ENCODE peak calls at places on chromosomes 13 and 19, in six cellular contexts. F is breast epithelium; T is CD8-positive, alpha-beta T cell; U is A549; G is fibroblast of lung; N is heart right ventricle. H is an unnamed sample.

GRCh38 chr13:48125794-48126228 is 30.9 kb upstream of the MED4 start:
- DNase-seq in F (no peak), T (no peak), U (no peak), G (peak), N (peak), H (no peak)

GRCh38 chr19:32373614-32374295 is 28.3 kb downstream of the ZNF507 start:
- DNase-seq in F (no peak), T (no peak), U (peak), G (peak), N (peak), H (peak)

GRCh38 chr19:20321139-20321656 is 154.2 kb downstream of the ZNF486 start:
- DNase-seq in F (no peak), T (no peak), U (no peak), G (no peak), N (no peak), H (no peak)

GRCh38 chr19:44951179-44952159 is 3.7 kb upstream of the CLPTM1 start:
- DNase-seq in F (peak), T (peak), U (peak), G (peak), N (peak), H (peak)

GRCh38 chr13:31663880-31664585 is 75.3 kb upstream of the RXFP2 start:
- DNase-seq in F (no peak), T (no peak), U (no peak), G (no peak), N (no peak), H (no peak)

GRCh38 chr13:26619321-26619720 is 61.8 kb downstream of the WASF3 start:
- DNase-seq in F (no peak), T (no peak), U (no peak), G (peak), N (no peak), H (peak)

GRCh38 chr13:20465218-20465879 is 60.3 kb downstream of the CRYL1 start:
- DNase-seq in F (no peak), T (no peak), U (peak), G (no peak), N (no peak), H (peak)

GRCh38 chr19:34336781-34337271 is 28.2 kb upstream of the GPI start:
- DNase-seq in F (no peak), T (peak), U (peak), G (no peak), N (peak), H (peak)

GRCh38 chr13:26048745-26049144 is 3.1 kb downstream of the SHISA2 start:
- DNase-seq in F (no peak), T (no peak), U (no peak), G (no peak), N (no peak), H (no peak)

GRCh38 chr19:28667348-28667977 is 545.5 kb downstream of the UQCRFS1 start:
- DNase-seq in F (no peak), T (no peak), U (no peak), G (peak), N (no peak), H (no peak)

GRCh38 chr19:19211499-19212432 is at the start of gene NCAN:
- DNase-seq in F (no peak), T (no peak), U (no peak), G (no peak), N (no peak), H (no peak)

GRCh38 chr19:55597493-55597892 is 1.8 kb downstream of the FIZ1 start:
- DNase-seq in F (no peak), T (no peak), U (no peak), G (no peak), N (no peak), H (no peak)

GRCh38 chr13:111335263-111335662 is 14.8 kb downstream of the TEX29 start:
- DNase-seq in F (no peak), T (no peak), U (no peak), G (no peak), N (peak), H (no peak)

GRCh38 chr19:52336117-52336811 is at the start of gene ZNF610:
- DNase-seq in F (peak), T (peak), U (no peak), G (peak), N (peak), H (peak)

GRCh38 chr19:1633269-1633606 is 19.2 kb downstream of the TCF3 start:
- DNase-seq in F (no peak), T (no peak), U (no peak), G (no peak), N (no peak), H (no peak)

GRCh38 chr19:7265963-7266362 is 28.3 kb downstream of the INSR start:
- DNase-seq in F (no peak), T (no peak), U (no peak), G (no peak), N (no peak), H (no peak)
- H3K27ac ChIP-seq in F (peak), T (no peak), U (no peak), G (no peak), N (no peak), H (no peak)

DNA sequence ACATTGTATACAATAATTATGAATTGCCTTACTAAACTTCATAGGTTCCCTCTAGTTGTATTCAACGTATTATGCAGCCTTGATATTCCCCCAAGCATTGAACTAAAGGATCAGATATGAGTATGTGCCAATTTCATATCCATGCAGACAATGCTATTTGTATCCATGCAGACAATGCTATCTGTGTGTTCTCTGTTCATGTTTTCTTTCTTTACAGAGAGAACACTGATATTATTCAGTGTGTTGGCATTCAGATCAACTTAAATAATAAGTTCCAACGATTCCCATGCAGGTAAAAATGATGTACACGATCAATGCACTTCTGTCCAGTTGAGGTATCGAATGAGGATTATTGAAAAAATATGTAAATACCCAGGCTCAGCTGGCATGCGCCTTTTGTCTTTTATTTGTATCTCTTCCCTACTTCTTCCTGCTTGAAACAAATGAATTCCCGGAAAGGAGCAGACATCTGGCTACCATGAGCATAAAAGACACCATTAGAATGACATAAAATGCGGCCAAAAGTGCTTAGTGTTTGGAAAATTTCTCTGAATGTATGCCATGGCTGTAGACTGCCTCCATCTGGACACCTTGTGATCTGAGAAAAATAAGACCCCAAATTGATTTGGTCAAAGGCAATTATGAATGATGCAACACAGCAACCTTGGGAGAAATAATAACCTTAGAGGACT is 731.5 kb downstream of the SLITRK1 start:
- DNase-seq in F (no peak), T (no peak), U (no peak), G (no peak), N (no peak), H (no peak)
- TF ChIP-seq CTCF in F (no peak), T (no peak), U (no peak), G (no peak), N (no peak), H (no peak)

DNA sequence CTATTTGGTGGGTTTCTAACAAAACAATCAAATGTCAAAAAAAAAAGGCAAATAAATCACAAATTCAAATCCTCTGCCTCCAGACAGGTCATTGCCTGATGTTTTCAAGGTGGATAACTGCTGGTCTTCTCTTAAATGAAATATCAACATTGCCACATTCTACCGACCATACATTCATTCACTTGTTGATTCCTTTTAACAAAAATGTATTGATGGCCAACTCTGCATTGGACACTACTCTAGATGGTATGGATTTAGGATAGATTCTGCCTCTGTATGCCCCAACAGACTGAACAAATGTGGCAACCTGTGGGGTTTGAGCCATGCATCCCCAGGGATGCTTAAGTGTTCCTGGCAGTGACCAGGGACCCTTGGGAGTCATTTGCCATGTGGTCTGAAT is 87.6 kb upstream of the STK24 start:
- DNase-seq in F (no peak), T (no peak), U (no peak), G (no peak), N (no peak), H (no peak)
- H3K27ac ChIP-seq in F (no peak), T (no peak), U (no peak), G (no peak), N (no peak), H (no peak)

GRCh38 chr19:35479278-35479677 is 11.0 kb downstream of the KRTDAP start:
- DNase-seq in F (no peak), T (no peak), U (no peak), G (no peak), N (no peak), H (no peak)

GRCh38 chr19:35478794-35479193 is 11.5 kb downstream of the KRTDAP start:
- DNase-seq in F (no peak), T (no peak), U (no peak), G (no peak), N (no peak), H (no peak)

GRCh38 chr19:35471946-35472345 is 18.3 kb downstream of the KRTDAP start:
- DNase-seq in F (no peak), T (no peak), U (no peak), G (no peak), N (no peak), H (no peak)

GRCh38 chr19:35474104-35474503 is 16.2 kb downstream of the KRTDAP start:
- DNase-seq in F (no peak), T (no peak), U (no peak), G (no peak), N (no peak), H (no peak)

GRCh38 chr19:35476149-35476548 is 14.1 kb downstream of the KRTDAP start:
- DNase-seq in F (no peak), T (no peak), U (peak), G (no peak), N (no peak), H (no peak)
- TF ChIP-seq CTCF in F (no peak), T (no peak), U (peak), G (no peak), N (no peak), H (no peak)

H was measured in RWPE1.